ENCODE peak calls at places on chromosomes 13 and 19, in nine cellular contexts. N is activated T-helper 1 cell treated with anti-CD3 and anti-CD28 coated beads, Interleukin-12 subunit alpha, Interleukin-12 subunit beta, Interleukin-2, Interleukin-4 antibody, amounts not matched to agents 30 ng/mL and 10 ng/mL and 1 ng/mL, durations not matched to agents 14 hours and 24 hours and 36 hours; E is pons; S is activated CD4-positive, alpha-beta T cell treated with anti-CD3 and anti-CD28 coated beads, Interleukin-2, amount 50 U/mL, for 1 hour; F is psoas muscle; Z is heart left ventricle; H is endodermal cell; I is IMR-90; R is stimulated activated CD4-positive, alpha-beta T cell treated with anti-CD3 and anti-CD28 coated beads, TNF-alpha, amount 100 ng/mL, for 4 hours. O is an unnamed sample.
A peak's percentile ranks its signal among the peaks of the same experiment; 100 is the strongest.

GRCh38 chr19:39303373-39304184 is 7.4 kb downstream of the IFNL1 start:
- DNase-seq in N (no peak), E (no peak), S (no peak), F (no peak), Z (no peak), H (peak; percentile 82), I (no peak), R (no peak), O (no peak)

GRCh38 chr13:46267166-46267565 is 55.4 kb downstream of the LRRC63 start:
- DNase-seq in N (no peak), E (no peak), S (no peak), F (no peak), Z (no peak), H (no peak), I (no peak), R (no peak), O (no peak)

GRCh38 chr13:112722433-112723250 is 32.8 kb downstream of the ATP11A start:
- DNase-seq in N (no peak), E (no peak), S (no peak), F (no peak), Z (peak; percentile 80), H (peak; percentile 77), I (peak; percentile 98), R (no peak), O (no peak)

GRCh38 chr19:48186541-48186991 is 16.1 kb downstream of the ZSWIM9 start:
- DNase-seq in N (no peak), E (no peak), S (no peak), F (no peak), Z (no peak), H (no peak), I (no peak), R (no peak), O (no peak)

GRCh38 chr19:3096267-3096901 is 2.2 kb downstream of the GNA11 start:
- DNase-seq in N (no peak), E (no peak), S (no peak), F (no peak), Z (peak; percentile 34), H (no peak), I (no peak), R (no peak), O (no peak)

GRCh38 chr13:41085961-41086360 is 24.7 kb downstream of the WBP4 start:
- DNase-seq in N (no peak), E (no peak), S (no peak), F (no peak), Z (no peak), H (peak; percentile 77), I (no peak), R (no peak), O (no peak)

GRCh38 chr19:46875657-46876056 is 14.9 kb downstream of the ARHGAP35 start:
- DNase-seq in N (no peak), E (no peak), S (no peak), F (no peak), Z (no peak), H (peak; percentile 41), I (no peak), R (no peak), O (no peak)

GRCh38 chr19:9150650-9151049 is 10.5 kb downstream of the ZNF317 start:
- DNase-seq in N (no peak), E (no peak), S (no peak), F (no peak), Z (no peak), H (no peak), I (no peak), R (no peak), O (no peak)

GRCh38 chr13:67023088-67023893 is 206.8 kb downstream of the PCDH9 start:
- DNase-seq in N (no peak), E (no peak), S (no peak), F (no peak), Z (no peak), H (no peak), I (peak; percentile 82), R (no peak), O (no peak)

GRCh38 chr13:77544365-77544764 is 8.9 kb downstream of the SCEL start:
- DNase-seq in N (no peak), E (peak; percentile 56), S (no peak), F (peak; percentile 58), Z (peak; percentile 74), H (no peak), I (no peak), R (no peak), O (peak; percentile 12)

GRCh38 chr13:98439896-98440295 is 137.0 kb downstream of the STK24 start:
- DNase-seq in N (no peak), E (no peak), S (no peak), F (no peak), Z (no peak), H (no peak), I (no peak), R (no peak), O (no peak)

GRCh38 chr13:48994731-48995130 is 19.0 kb downstream of the FNDC3A start:
- DNase-seq in N (no peak), E (no peak), S (no peak), F (no peak), Z (no peak), H (no peak), I (peak; percentile 68), R (no peak), O (no peak)

GRCh38 chr19:19062454-19063182 is 1.2 kb upstream of the SLC25A42 start:
- DNase-seq in N (no peak), E (peak; percentile 22), S (no peak), F (no peak), Z (no peak), H (no peak), I (peak; percentile 63), R (no peak), O (no peak)

GRCh38 chr13:75788494-75788991 is 152.4 kb downstream of the LMO7 start:
- DNase-seq in N (no peak), E (no peak), S (no peak), F (peak; percentile 20), Z (peak; percentile 52), H (no peak), I (peak; percentile 96), R (no peak), O (no peak)

GRCh38 chr13:101691326-101691725 is 238.9 kb downstream of the ITGBL1 start:
- DNase-seq in N (no peak), E (no peak), S (no peak), F (no peak), Z (no peak), H (no peak), I (no peak), R (no peak), O (no peak)

GRCh38 chr19:18634612-18635290 is 2.1 kb upstream of the KLHL26 start:
- DNase-seq in N (no peak), E (no peak), S (no peak), F (no peak), Z (no peak), H (no peak), I (peak; percentile 37), R (no peak), O (no peak)

GRCh38 chr19:16355293-16356043 is 30.8 kb downstream of the KLF2 start:
- DNase-seq in N (no peak), E (no peak), S (no peak), F (no peak), Z (peak; percentile 66), H (no peak), I (no peak), R (no peak), O (no peak)

GRCh38 chr19:10861118-10861651 is 10.2 kb upstream of the CARM1 start:
- DNase-seq in N (no peak), E (no peak), S (peak; percentile 34), F (no peak), Z (no peak), H (peak; percentile 88), I (no peak), R (no peak), O (no peak)

GRCh38 chr19:18479964-18480723 is 41.7 kb downstream of the ELL start:
- DNase-seq in N (no peak), E (no peak), S (no peak), F (peak; percentile 90), Z (peak; percentile 76), H (no peak), I (peak; percentile 64), R (no peak), O (no peak)

GRCh38 chr19:16442386-16443276 is 29.1 kb downstream of the EPS15L1 start:
- DNase-seq in N (no peak), E (no peak), S (no peak), F (no peak), Z (peak; percentile 77), H (no peak), I (no peak), R (no peak), O (no peak)

GRCh38 chr13:94988654-94989053 is 276.3 kb upstream of the SOX21 start:
- DNase-seq in N (no peak), E (no peak), S (no peak), F (no peak), Z (no peak), H (peak; percentile 71), I (no peak), R (no peak), O (no peak)

GRCh38 chr19:52786078-52786463 is 520 bp downstream of the ZNF600 start:
- DNase-seq in N (no peak), E (no peak), S (no peak), F (peak; percentile 15), Z (no peak), H (peak; percentile 62), I (no peak), R (no peak), O (no peak)

GRCh38 chr19:48543121-48543710 is 8.8 kb upstream of the SULT2B1 start:
- DNase-seq in N (no peak), E (no peak), S (no peak), F (peak; percentile 32), Z (no peak), H (peak; percentile 68), I (peak; percentile 65), R (no peak), O (no peak)

GRCh38 chr13:90447735-90448103 is 899.8 kb upstream of the MIR17HG start:
- DNase-seq in N (no peak), E (no peak), S (no peak), F (no peak), Z (no peak), H (no peak), I (peak; percentile 63), R (no peak), O (no peak)

GRCh38 chr19:7874080-7874856 is at the start of gene PRR36:
- DNase-seq in N (no peak), E (no peak), S (no peak), F (no peak), Z (peak; percentile 52), H (peak; percentile 95), I (no peak), R (no peak), O (peak; percentile 32)

GRCh38 chr13:95176611-95177259 is 124.5 kb downstream of the ABCC4 start:
- DNase-seq in N (peak; percentile 5), E (peak; percentile 46), S (peak; percentile 12), F (no peak), Z (no peak), H (peak; percentile 15), I (peak; percentile 36), R (no peak), O (no peak)

GRCh38 chr19:50710094-50710493 is 9.5 kb downstream of the SHANK1 start:
- DNase-seq in N (no peak), E (no peak), S (no peak), F (no peak), Z (no peak), H (no peak), I (no peak), R (no peak), O (no peak)